ENCODE peak calls at places on chromosomes 13 and 19, in nine cellular contexts. One of them, this sample, is unnamed.

GRCh38 chr13:110813646-110814624 is 100.4 kb downstream of the ING1 start:
- DNase-seq in pancreas: no peak
- DNase-seq in neuronal stem cell: no peak
- DNase-seq in caudate nucleus: no peak
- DNase-seq in AG09319: no peak
- DNase-seq in HS-5: no peak
- DNase-seq in RKO: peak; percentile 11
- DNase-seq in psoas muscle: no peak
- DNase-seq in HEK293T: no peak
- DNase-seq in this sample: no peak

GRCh38 chr19:57302020-57302465 is 18.2 kb upstream of the ZNF543 start:
- DNase-seq in pancreas: no peak
- DNase-seq in neuronal stem cell: no peak
- DNase-seq in caudate nucleus: no peak
- DNase-seq in AG09319: peak; percentile 86
- DNase-seq in HS-5: peak; percentile 82
- DNase-seq in RKO: peak; percentile 66
- DNase-seq in psoas muscle: peak; percentile 89
- DNase-seq in HEK293T: no peak
- DNase-seq in this sample: no peak

GRCh38 chr13:44436589-44437337 is 63.1 kb downstream of the SERP2 start:
- DNase-seq in pancreas: peak; percentile 97
- DNase-seq in neuronal stem cell: peak; percentile 90
- DNase-seq in caudate nucleus: peak; percentile 98
- DNase-seq in AG09319: peak; percentile 81
- DNase-seq in HS-5: peak; percentile 37
- DNase-seq in RKO: peak; percentile 96
- DNase-seq in psoas muscle: peak; percentile 94
- DNase-seq in HEK293T: peak; percentile 86
- DNase-seq in this sample: peak; percentile 92

GRCh38 chr13:93233997-93234416 is 7.4 kb downstream of the GPC6 start:
- DNase-seq in pancreas: no peak
- DNase-seq in neuronal stem cell: no peak
- DNase-seq in caudate nucleus: no peak
- DNase-seq in AG09319: no peak
- DNase-seq in HS-5: no peak
- DNase-seq in RKO: no peak
- DNase-seq in psoas muscle: no peak
- DNase-seq in HEK293T: peak; percentile 36
- DNase-seq in this sample: no peak

GRCh38 chr13:111632906-111633305 is 312.5 kb downstream of the TEX29 start:
- DNase-seq in pancreas: no peak
- DNase-seq in neuronal stem cell: no peak
- DNase-seq in caudate nucleus: no peak
- DNase-seq in AG09319: no peak
- DNase-seq in HS-5: no peak
- DNase-seq in RKO: no peak
- DNase-seq in psoas muscle: no peak
- DNase-seq in HEK293T: peak; percentile 8
- DNase-seq in this sample: no peak

GRCh38 chr13:49097374-49097773 is 121.7 kb downstream of the FNDC3A start:
- DNase-seq in pancreas: no peak
- DNase-seq in neuronal stem cell: no peak
- DNase-seq in caudate nucleus: no peak
- DNase-seq in AG09319: peak; percentile 31
- DNase-seq in HS-5: no peak
- DNase-seq in RKO: no peak
- DNase-seq in psoas muscle: no peak
- DNase-seq in HEK293T: no peak
- DNase-seq in this sample: no peak

GRCh38 chr19:38290631-38291147 is 13.4 kb upstream of the C19orf33 start:
- DNase-seq in pancreas: peak; percentile 76
- DNase-seq in neuronal stem cell: no peak
- DNase-seq in caudate nucleus: no peak
- DNase-seq in AG09319: peak; percentile 67
- DNase-seq in HS-5: peak; percentile 73
- DNase-seq in RKO: no peak
- DNase-seq in psoas muscle: no peak
- DNase-seq in HEK293T: no peak
- DNase-seq in this sample: peak; percentile 69

GRCh38 chr13:104114111-104114510 is 1047.9 kb upstream of the SLC10A2 start:
- DNase-seq in pancreas: no peak
- DNase-seq in neuronal stem cell: no peak
- DNase-seq in caudate nucleus: no peak
- DNase-seq in AG09319: no peak
- DNase-seq in HS-5: no peak
- DNase-seq in RKO: no peak
- DNase-seq in psoas muscle: no peak
- DNase-seq in HEK293T: no peak
- DNase-seq in this sample: no peak

GRCh38 chr13:73090116-73090811 is 31.5 kb downstream of the KLF5 start:
- DNase-seq in pancreas: no peak
- DNase-seq in neuronal stem cell: no peak
- DNase-seq in caudate nucleus: no peak
- DNase-seq in AG09319: peak; percentile 5
- DNase-seq in HS-5: peak; percentile 38
- DNase-seq in RKO: peak; percentile 90
- DNase-seq in psoas muscle: no peak
- DNase-seq in HEK293T: peak; percentile 53
- DNase-seq in this sample: peak; percentile 43

GRCh38 chr19:57350877-57351805 is at the start of gene ZNF304:
- DNase-seq in pancreas: peak; percentile 89
- DNase-seq in neuronal stem cell: peak; percentile 90
- DNase-seq in caudate nucleus: peak; percentile 97
- DNase-seq in AG09319: peak; percentile 80
- DNase-seq in HS-5: peak; percentile 83
- DNase-seq in RKO: no peak
- DNase-seq in psoas muscle: peak; percentile 96
- DNase-seq in HEK293T: peak; percentile 88
- DNase-seq in this sample: peak; percentile 93

GRCh38 chr13:105587786-105588185 is 947.7 kb downstream of the EFNB2 start:
- DNase-seq in pancreas: no peak
- DNase-seq in neuronal stem cell: no peak
- DNase-seq in caudate nucleus: no peak
- DNase-seq in AG09319: no peak
- DNase-seq in HS-5: no peak
- DNase-seq in RKO: peak; percentile 25
- DNase-seq in psoas muscle: no peak
- DNase-seq in HEK293T: no peak
- DNase-seq in this sample: no peak

GRCh38 chr19:10836478-10837325 is 690 bp upstream of the TMED1 start:
- DNase-seq in pancreas: peak; percentile 86
- DNase-seq in neuronal stem cell: no peak
- DNase-seq in caudate nucleus: peak; percentile 90
- DNase-seq in AG09319: peak; percentile 65
- DNase-seq in HS-5: peak; percentile 91
- DNase-seq in RKO: peak; percentile 92
- DNase-seq in psoas muscle: peak; percentile 96
- DNase-seq in HEK293T: peak; percentile 76
- DNase-seq in this sample: peak; percentile 89

GRCh38 chr13:44653261-44653660 is 77.1 kb upstream of the TSC22D1 start:
- DNase-seq in pancreas: no peak
- DNase-seq in neuronal stem cell: no peak
- DNase-seq in caudate nucleus: no peak
- DNase-seq in AG09319: no peak
- DNase-seq in HS-5: no peak
- DNase-seq in RKO: no peak
- DNase-seq in psoas muscle: no peak
- DNase-seq in HEK293T: no peak
- DNase-seq in this sample: no peak

This sample was measured in lung.